ENCODE peak calls at places on chromosomes 12 and 14, in six cellular contexts. R is AG04450, L is NCI-H774, Y is frontal cortex, Z is iPS DF 19.7, S is GM10248. G is an unnamed sample.

GRCh38 chr12:116113398-116114130 is 163.9 kb downstream of the MED13L start:
- DNase-seq in R (no peak), Z (no peak), Y (no peak), L (no peak), S (no peak), G (no peak)

GRCh38 chr12:32583535-32583934 is 95.6 kb upstream of the DNM1L start:
- DNase-seq in S (no peak), Z (no peak), R (peak), L (no peak), Y (no peak), G (no peak)

GRCh38 chr12:113128802-113129663 is 6.5 kb downstream of the RASAL1 start:
- DNase-seq in Z (no peak), Y (no peak), R (no peak), L (no peak), S (no peak), G (no peak)

GRCh38 chr14:75011356-75012097 is 8.8 kb downstream of the EIF2B2 start:
- DNase-seq in R (no peak), S (no peak), Y (no peak), L (no peak), Z (no peak), G (no peak)

GRCh38 chr12:11814362-11814761 is 164.9 kb downstream of the ETV6 start:
- DNase-seq in Z (no peak), R (peak), Y (no peak), L (no peak), S (no peak), G (no peak)

GRCh38 chr14:100645200-100645985 is 58.2 kb upstream of the BEGAIN start:
- DNase-seq in S (peak), L (peak), R (peak), Z (peak), Y (peak), G (peak)

GRCh38 chr12:82176016-82176415 is 182.2 kb downstream of the CCDC59 start:
- DNase-seq in Z (no peak), L (peak), Y (no peak), S (no peak), R (no peak), G (no peak)

GRCh38 chr14:59161571-59162175 is 26.8 kb upstream of the DAAM1 start:
- DNase-seq in R (peak), S (peak), Z (no peak), L (no peak), Y (no peak), G (peak)

GRCh38 chr12:39006286-39006685 is 100.9 kb upstream of the CPNE8 start:
- DNase-seq in L (no peak), R (no peak), S (no peak), Y (no peak), Z (no peak), G (no peak)

GRCh38 chr12:93380480-93381121 is 2.9 kb downstream of the NUDT4 start:
- DNase-seq in Y (no peak), Z (no peak), L (no peak), R (no peak), S (no peak), G (no peak)

GRCh38 chr14:58746261-58746660 is 108.5 kb downstream of the DACT1 start:
- DNase-seq in R (peak), S (no peak), Z (no peak), L (no peak), Y (no peak), G (no peak)

G was measured in GM13977.